ENCODE peak calls at places on chromosomes 13 and 19, in nine cellular contexts. W is GM23338, D is AG04450, N is omental fat pad, M is AG09319, B is progenitor cell of endocrine pancreas, T is epithelial cell of esophagus, G is mucosa of descending colon, R is lung. Y is an unnamed sample.

GRCh38 chr13:59157181-59157580 is 1006.5 kb downstream of the DIAPH3 start:
- DNase-seq in W (no peak), D (no peak), N (no peak), M (no peak), B (no peak), T (peak), G (no peak), R (no peak), Y (no peak)

GRCh38 chr19:928471-929259 is 2.8 kb downstream of the ARID3A start:
- DNase-seq in W (no peak), D (no peak), N (no peak), M (no peak), B (no peak), T (no peak), G (no peak), R (no peak), Y (no peak)

GRCh38 chr13:99103536-99103935 is 97.1 kb upstream of the UBAC2 start:
- DNase-seq in W (peak), D (no peak), N (no peak), M (no peak), B (no peak), T (no peak), G (no peak), R (no peak), Y (no peak)

GRCh38 chr13:93987458-93987857 is 492.0 kb downstream of the DCT start:
- DNase-seq in W (no peak), D (no peak), N (no peak), M (no peak), B (no peak), T (no peak), G (no peak), R (no peak), Y (no peak)

GRCh38 chr13:21330126-21330861 is 128.8 kb downstream of the ZDHHC20 start:
- DNase-seq in W (no peak), D (peak), N (no peak), M (no peak), B (no peak), T (no peak), G (no peak), R (no peak), Y (no peak)

GRCh38 chr19:23709347-23709746 is 22.3 kb upstream of the ZNF675 start:
- DNase-seq in W (no peak), D (no peak), N (no peak), M (no peak), B (no peak), T (no peak), G (no peak), R (no peak), Y (no peak)

GRCh38 chr19:12647490-12648071 is 19.0 kb downstream of the MAN2B1 start:
- DNase-seq in W (peak), D (no peak), N (peak), M (no peak), B (no peak), T (peak), G (peak), R (peak), Y (no peak)

GRCh38 chr13:23618341-23618740 is 48.1 kb downstream of the TNFRSF19 start:
- DNase-seq in W (peak), D (peak), N (no peak), M (peak), B (no peak), T (peak), G (no peak), R (no peak), Y (no peak)

GRCh38 chr13:99015606-99016520 is 38.0 kb upstream of the DOCK9 start:
- DNase-seq in W (no peak), D (no peak), N (no peak), M (no peak), B (no peak), T (peak), G (no peak), R (no peak), Y (no peak)

GRCh38 chr19:16470911-16471811 is 609 bp downstream of the EPS15L1 start:
- DNase-seq in W (peak), D (no peak), N (peak), M (no peak), B (no peak), T (peak), G (peak), R (no peak), Y (no peak)

GRCh38 chr13:87147076-87147475 is 524.1 kb upstream of the SLITRK5 start:
- DNase-seq in W (no peak), D (no peak), N (no peak), M (peak), B (no peak), T (peak), G (no peak), R (no peak), Y (no peak)

GRCh38 chr19:20077791-20078463 is at the start of gene ZNF90:
- DNase-seq in W (peak), D (peak), N (peak), M (peak), B (peak), T (peak), G (peak), R (peak), Y (peak)
- TF ChIP-seq CTCF in W (peak), D (no peak), N (no peak), M (peak), B (peak), T (no peak), G (no peak), R (no peak), Y (no peak)

GRCh38 chr19:18769989-18770528 is 21.0 kb downstream of the COMP start:
- DNase-seq in W (peak), D (no peak), N (no peak), M (no peak), B (no peak), T (no peak), G (no peak), R (no peak), Y (no peak)
- TF ChIP-seq CTCF in W (no peak), D (no peak), N (no peak), M (no peak), B (no peak), T (no peak), G (no peak), R (no peak), Y (no peak)

DNA sequence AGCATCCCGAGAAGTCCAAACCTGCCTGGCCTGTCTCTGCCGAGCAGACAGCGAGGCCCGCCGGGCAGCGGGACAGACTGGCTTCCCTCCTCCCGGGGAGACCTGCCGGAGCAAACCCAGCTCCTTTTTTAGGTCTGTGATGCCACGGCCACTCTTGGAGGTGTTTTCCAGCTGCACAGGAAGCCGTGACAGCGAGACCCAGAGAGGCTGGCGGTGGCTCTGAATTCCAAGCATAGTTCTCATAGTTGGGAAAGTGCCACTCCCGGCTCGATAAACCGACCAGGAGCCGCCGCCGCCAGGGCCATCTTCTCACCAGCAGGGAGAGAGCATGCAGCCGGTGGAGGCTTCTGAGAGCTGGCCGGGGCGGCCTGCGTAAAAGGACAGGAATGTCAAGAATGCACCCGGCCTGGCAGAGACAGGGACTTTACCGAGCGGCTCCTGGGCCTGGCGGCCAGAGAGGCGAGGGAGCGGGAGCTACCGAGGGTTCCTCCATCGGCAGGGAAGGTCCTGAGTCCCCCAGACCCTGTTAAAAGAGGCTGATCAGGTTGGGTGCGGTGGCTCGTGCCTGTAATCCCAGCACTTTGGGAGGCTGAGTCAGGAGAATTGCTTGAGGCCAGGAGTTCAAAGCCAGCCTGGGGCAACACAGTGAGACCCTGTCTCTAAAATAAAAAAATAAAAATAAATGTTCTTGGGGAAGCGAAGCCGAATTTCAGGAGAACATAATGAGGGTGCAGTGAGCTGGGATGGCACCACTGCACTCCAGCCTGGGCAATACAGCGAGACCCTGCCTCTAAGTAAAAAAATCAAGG is 64.9 kb downstream of the GADD45B start:
- DNase-seq in W (peak), D (peak), N (no peak), M (peak), B (peak), T (peak), G (peak), R (peak), Y (no peak)
- TF ChIP-seq CTCF in W (no peak), D (peak), N (no peak), M (peak), B (peak), T (peak), G (no peak), R (no peak), Y (no peak)

GRCh38 chr19:9498183-9498902 is at the start of gene ZNF560:
- DNase-seq in W (peak), D (no peak), N (no peak), M (peak), B (no peak), T (peak), G (no peak), R (no peak), Y (no peak)
- TF ChIP-seq CTCF in W (peak), D (peak), N (no peak), M (peak), B (no peak), T (no peak), G (no peak), R (no peak), Y (peak)

GRCh38 chr19:58409010-58409790 is 751 bp downstream of the ZNF584 start:
- DNase-seq in W (peak), D (no peak), N (no peak), M (no peak), B (no peak), T (peak), G (no peak), R (no peak), Y (no peak)
- TF ChIP-seq CTCF in W (no peak), D (no peak), N (no peak), M (no peak), B (no peak), T (no peak), G (no peak), R (no peak), Y (no peak)

GRCh38 chr13:114066956-114067355 is 65.5 kb downstream of the RASA3 start:
- DNase-seq in W (no peak), D (no peak), N (no peak), M (no peak), B (no peak), T (no peak), G (no peak), R (no peak), Y (no peak)

GRCh38 chr13:114064516-114065140 is 67.8 kb downstream of the RASA3 start:
- DNase-seq in W (no peak), D (no peak), N (no peak), M (no peak), B (no peak), T (peak), G (no peak), R (no peak), Y (no peak)

GRCh38 chr13:114065926-114066774 is 66.3 kb downstream of the RASA3 start:
- DNase-seq in W (no peak), D (no peak), N (no peak), M (no peak), B (no peak), T (no peak), G (no peak), R (no peak), Y (no peak)

GRCh38 chr13:114063545-114064515 is 68.6 kb downstream of the RASA3 start:
- DNase-seq in W (no peak), D (no peak), N (peak), M (peak), B (no peak), T (peak), G (no peak), R (peak), Y (no peak)

DNA sequence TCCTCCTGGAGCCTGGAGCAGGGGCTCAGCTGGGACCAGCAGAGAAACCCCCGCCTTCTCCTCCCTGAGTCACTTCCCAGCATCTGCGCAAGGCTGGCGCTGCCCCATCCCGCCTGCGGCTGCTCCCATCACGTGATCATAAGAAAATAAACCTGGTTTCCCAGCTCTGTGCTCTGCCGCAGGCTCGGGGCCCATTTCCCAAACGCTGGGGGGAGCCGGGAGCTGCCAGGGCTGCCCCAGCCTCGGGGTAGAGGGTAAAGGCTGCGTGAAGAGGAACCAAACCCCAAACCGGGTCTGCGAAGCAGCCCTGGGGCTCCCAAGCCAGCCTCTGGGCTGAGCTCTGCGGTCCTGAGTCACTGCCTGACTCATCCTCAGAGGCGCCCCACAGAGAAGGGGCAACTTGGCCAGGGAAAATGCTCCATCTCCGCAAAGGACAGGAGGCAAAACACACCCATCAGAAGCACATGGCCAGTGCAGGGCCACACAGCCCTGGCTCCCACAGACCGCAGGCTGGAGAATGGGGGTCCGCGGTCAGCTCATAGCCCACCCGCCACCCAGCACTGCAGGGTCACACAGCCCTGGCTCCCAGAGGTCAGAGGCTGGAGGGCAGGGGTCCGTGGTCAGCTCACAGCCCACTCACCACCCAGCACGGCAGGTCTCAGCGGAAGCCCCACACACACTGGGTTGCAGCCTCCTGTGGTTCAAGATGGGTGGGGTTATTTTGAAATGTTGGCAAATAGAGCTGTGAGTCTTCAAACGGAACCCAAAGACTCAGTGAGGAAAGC is 67.1 kb downstream of the RASA3 start:
- DNase-seq in W (peak), D (peak), N (peak), M (peak), B (no peak), T (peak), G (peak), R (peak), Y (peak)
- TF ChIP-seq CTCF in W (no peak), D (peak), N (no peak), M (no peak), B (no peak), T (no peak), G (no peak), R (no peak), Y (no peak)

GRCh38 chr19:46824887-46825730 is 25.5 kb downstream of the AP2S1 start:
- DNase-seq in W (no peak), D (no peak), N (no peak), M (no peak), B (no peak), T (no peak), G (no peak), R (no peak), Y (no peak)
- TF ChIP-seq CTCF in W (no peak), D (no peak), N (no peak), M (no peak), B (no peak), T (no peak), G (no peak), R (no peak), Y (no peak)

DNA sequence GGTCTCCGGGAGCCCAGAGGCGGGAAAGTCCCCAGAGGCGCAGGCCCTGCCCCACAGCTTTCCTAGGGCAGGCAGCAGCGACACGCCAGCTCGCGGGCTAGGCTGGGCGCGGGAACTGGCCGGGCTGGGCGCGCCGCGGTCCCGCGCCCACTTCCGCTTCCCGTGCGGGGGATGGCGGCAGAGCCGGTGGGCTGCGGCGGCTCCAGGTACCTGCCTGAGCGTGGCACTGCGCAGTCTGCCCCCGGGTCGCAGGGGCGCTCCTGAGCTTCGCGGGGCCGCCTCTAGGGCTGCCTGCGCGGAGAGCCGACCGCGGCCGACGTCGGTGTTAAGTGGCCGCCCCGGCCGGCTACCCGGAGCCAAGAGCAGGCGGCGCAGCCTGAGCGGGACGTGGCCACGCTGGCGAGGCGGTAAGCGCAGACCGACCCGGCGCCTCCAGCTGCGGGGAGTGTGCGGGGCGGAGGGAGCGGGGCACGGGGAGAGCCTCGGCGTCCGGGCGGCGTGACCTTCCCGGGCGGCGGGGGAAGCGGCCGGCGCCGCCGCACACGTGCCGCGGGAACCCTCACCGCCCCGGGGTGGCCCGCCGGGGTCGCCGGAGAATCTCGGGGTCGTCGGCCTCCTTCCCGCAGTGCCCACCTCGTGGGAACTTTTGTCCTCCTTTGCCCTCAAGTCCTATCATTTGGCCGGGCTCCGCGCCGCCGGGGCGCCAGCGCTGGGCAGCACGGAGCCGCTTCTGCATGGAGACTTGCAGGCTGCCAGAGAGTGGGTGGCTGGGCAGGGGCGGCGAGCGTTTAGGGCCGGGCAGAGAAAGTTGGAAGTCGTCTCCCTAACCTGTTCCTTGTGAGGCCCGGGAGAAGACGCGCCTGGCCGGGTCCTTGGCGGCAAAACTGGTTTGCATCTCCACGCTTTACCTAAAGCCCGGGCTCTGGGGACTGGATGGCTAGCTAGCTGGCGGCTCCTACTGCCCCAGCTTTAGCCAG is 31.4 kb upstream of the MPHOSPH8 start:
- DNase-seq in W (peak), D (no peak), N (no peak), M (no peak), B (peak), T (peak), G (peak), R (no peak), Y (peak)
- TF ChIP-seq CTCF in W (peak), D (no peak), N (no peak), M (no peak), B (peak), T (no peak), G (no peak), R (no peak), Y (no peak)

GRCh38 chr19:18338471-18339001 is 1.9 kb upstream of the PGPEP1 start:
- DNase-seq in W (no peak), D (no peak), N (no peak), M (no peak), B (no peak), T (no peak), G (no peak), R (no peak), Y (no peak)
- TF ChIP-seq CTCF in W (no peak), D (no peak), N (no peak), M (no peak), B (no peak), T (no peak), G (no peak), R (no peak), Y (no peak)

GRCh38 chr13:110107568-110108347 is 199.2 kb downstream of the COL4A1 start:
- DNase-seq in W (peak), D (no peak), N (no peak), M (no peak), B (no peak), T (no peak), G (no peak), R (peak), Y (no peak)
- TF ChIP-seq CTCF in W (peak), D (no peak), N (no peak), M (no peak), B (peak), T (no peak), G (no peak), R (no peak), Y (no peak)

Y was measured in natural killer cell.